ENCODE peak calls at places on chromosomes 4 and X, in five cellular contexts. F is K562, Q is GM10248, D is T47D, N is AG09309. G is an unnamed sample.
A peak's percentile ranks its signal among the peaks of the same experiment; 100 is the strongest.

GRCh38 chr4:80387390-80388283 is 52.1 kb downstream of the CFAP299 start:
- DNase-seq in D (no peak), N (no peak), Q (no peak), F (no peak), G (no peak)

GRCh38 chr4:37463033-37463432 is 218.5 kb downstream of the NWD2 start:
- DNase-seq in D (no peak), F (no peak), Q (no peak), N (no peak), G (no peak)

GRCh38 chrX:51332188-51332942 is at the start of gene NUDT10:
- DNase-seq in Q (no peak), F (no peak), N (no peak), D (no peak), G (no peak)

GRCh38 chr4:172895699-172896098 is 272.9 kb upstream of the GALNT7 start:
- DNase-seq in N (no peak), F (no peak), D (no peak), Q (no peak), G (no peak)

GRCh38 chrX:33379839-33380238 is 168.5 kb upstream of the DMD start:
- DNase-seq in Q (no peak), D (no peak), F (no peak), N (no peak), G (no peak)

GRCh38 chr4:114598191-114599121 is at the start of gene UGT8:
- DNase-seq in N (no peak), Q (peak; percentile 33), D (no peak), F (peak; percentile 37), G (peak; percentile 82)

GRCh38 chr4:151251922-151252321 is 25.0 kb upstream of the PRSS48 start:
- DNase-seq in N (no peak), F (no peak), D (no peak), Q (no peak), G (no peak)

GRCh38 chr4:56612282-56612681 is 68.8 kb downstream of the HOPX start:
- DNase-seq in D (no peak), F (no peak), Q (no peak), N (no peak), G (no peak)

GRCh38 chr4:185086053-185086452 is 57.0 kb upstream of the SLC25A4 start:
- DNase-seq in N (no peak), D (no peak), F (peak; percentile 14), Q (no peak), G (no peak)

GRCh38 chr4:136725286-136726081 is 806.8 kb downstream of the PCDH18 start:
- DNase-seq in Q (no peak), D (no peak), N (no peak), F (no peak), G (no peak)

GRCh38 chr4:111323496-111323895 is 700.6 kb upstream of the PITX2 start:
- DNase-seq in F (no peak), D (no peak), Q (no peak), N (peak; percentile 37), G (no peak)

GRCh38 chr4:139050436-139050835 is 34.9 kb downstream of the NOCT start:
- DNase-seq in D (no peak), F (no peak), Q (no peak), N (no peak), G (no peak)